ENCODE peak calls at places on chromosomes 13 and 19, in four cellular contexts. D is SHP77; X is stimulated activated CD4-positive, alpha-beta T cell treated with anti-CD3 and anti-CD28 coated beads, Interleukin-4, amount 100 ng/mL, for 24 hours; V is neural crest cell. B is an unnamed sample.

GRCh38 chr13:42272115-42272756 is at the start of gene AKAP11:
- DNase-seq in D (no peak), X (peak; percentile 55), V (peak; percentile 38), B (peak; percentile 23)

GRCh38 chr19:6278740-6279619 is 795 bp downstream of the MLLT1 start:
- DNase-seq in V (no peak), X (no peak), D (no peak), B (no peak)

GRCh38 chr13:41740479-41740878 is 220.4 kb downstream of the VWA8 start:
- DNase-seq in X (no peak), V (no peak), D (no peak), B (no peak)

GRCh38 chr19:13150919-13151604 is 851 bp downstream of the IER2 start:
- DNase-seq in X (peak; percentile 27), V (no peak), D (no peak), B (no peak)

GRCh38 chr13:91468301-91468700 is 69.9 kb downstream of the GPC5 start:
- DNase-seq in V (no peak), X (no peak), D (no peak), B (no peak)

GRCh38 chr19:48975947-48976847 is 11.1 kb downstream of the FTL start:
- DNase-seq in D (peak; percentile 40), V (peak; percentile 41), X (no peak), B (no peak)

GRCh38 chr19:32388393-32388724 is 17.2 kb upstream of the DPY19L3 start:
- DNase-seq in V (no peak), D (no peak), X (no peak), B (no peak)

GRCh38 chr13:35838356-35838755 is 292.8 kb downstream of the DCLK1 start:
- DNase-seq in D (no peak), X (no peak), V (no peak), B (no peak)

GRCh38 chr13:41461527-41462124 is 4.3 kb downstream of the RGCC start:
- DNase-seq in X (no peak), V (no peak), D (no peak), B (no peak)

GRCh38 chr13:65943024-65943423 is 1287.1 kb downstream of the PCDH9 start:
- DNase-seq in D (no peak), X (no peak), V (no peak), B (no peak)

GRCh38 chr19:53908106-53908932 is 759 bp upstream of the CACNG7 start:
- DNase-seq in V (peak; percentile 66), X (peak; percentile 55), D (no peak), B (no peak)

GRCh38 chr13:27313742-27314141 is 43.1 kb downstream of the RASL11A start:
- DNase-seq in X (no peak), D (no peak), V (no peak), B (no peak)

GRCh38 chr13:46751811-46752635 is 44.9 kb downstream of the ESD start:
- DNase-seq in V (no peak), D (no peak), X (peak; percentile 59), B (no peak)

GRCh38 chr13:114235697-114236096 is 1.0 kb downstream of the CDC16 start:
- DNase-seq in D (no peak), V (no peak), X (no peak), B (no peak)

GRCh38 chr19:1568320-1569019 is at the start of gene MEX3D:
- DNase-seq in V (peak; percentile 57), X (peak; percentile 77), D (peak; percentile 34), B (peak; percentile 79)

GRCh38 chr13:112567161-112567862 is 20.6 kb downstream of the TUBGCP3 start:
- DNase-seq in D (no peak), V (no peak), X (no peak), B (no peak)

GRCh38 chr19:39111593-39112199 is 13.9 kb upstream of the PAK4 start:
- DNase-seq in D (no peak), V (no peak), X (no peak), B (no peak)

GRCh38 chr13:47661076-47661475 is 340.0 kb downstream of the SUCLA2 start:
- DNase-seq in V (no peak), D (no peak), X (no peak), B (no peak)

GRCh38 chr13:52615817-52616216 is 26.4 kb upstream of the HNRNPA1L2 start:
- DNase-seq in X (no peak), D (no peak), V (no peak), B (no peak)

GRCh38 chr13:112434032-112434431 is 57.9 kb downstream of the SPACA7 start:
- DNase-seq in V (no peak), D (no peak), X (no peak), B (no peak)

GRCh38 chr13:98279473-98280175 is 102.6 kb upstream of the RNF113B start:
- DNase-seq in X (no peak), V (no peak), D (no peak), B (peak; percentile 48)

GRCh38 chr19:35935911-35936737 is at the start of gene LRFN3:
- DNase-seq in V (peak; percentile 66), X (peak; percentile 64), D (peak; percentile 80), B (peak; percentile 80)

GRCh38 chr13:114107686-114108081 is 24.7 kb downstream of the RASA3 start:
- DNase-seq in X (no peak), D (no peak), V (no peak), B (no peak)

GRCh38 chr19:799076-799881 is 2.0 kb downstream of the PTBP1 start:
- DNase-seq in D (no peak), V (peak; percentile 35), X (no peak), B (no peak)

GRCh38 chr19:27794444-27795042 is 1418.4 kb downstream of the UQCRFS1 start:
- DNase-seq in X (no peak), V (no peak), D (no peak), B (no peak)

GRCh38 chr13:21478881-21479808 is 20.0 kb upstream of the ZDHHC20 start:
- DNase-seq in X (peak; percentile 63), V (peak; percentile 48), D (peak; percentile 40), B (peak; percentile 9)

GRCh38 chr19:47296036-47296435 is 13.6 kb upstream of the C5AR1 start:
- DNase-seq in X (peak; percentile 88), V (peak; percentile 87), D (peak; percentile 88), B (peak; percentile 73)

GRCh38 chr13:75402787-75403186 is 79.2 kb downstream of the TBC1D4 start:
- DNase-seq in V (no peak), X (no peak), D (no peak), B (no peak)

GRCh38 chr19:48190288-48191284 is 20.1 kb downstream of the ZSWIM9 start:
- DNase-seq in D (no peak), V (peak; percentile 44), X (peak; percentile 71), B (no peak)

GRCh38 chr13:33078268-33078667 is 62.0 kb downstream of the KL start:
- DNase-seq in V (no peak), X (no peak), D (no peak), B (no peak)

GRCh38 chr19:16886305-16886880 is 2.4 kb upstream of the F2RL3 start:
- DNase-seq in D (peak; percentile 43), X (no peak), V (no peak), B (no peak)

GRCh38 chr19:30085394-30085793 is 143.4 kb downstream of the URI1 start:
- DNase-seq in D (no peak), V (no peak), X (no peak), B (no peak)

GRCh38 chr19:5228932-5229777 is 111.5 kb downstream of the PTPRS start:
- DNase-seq in X (no peak), V (no peak), D (no peak), B (no peak)

GRCh38 chr19:3868770-3869456 is at the start of gene ZFR2:
- DNase-seq in V (peak; percentile 20), D (no peak), X (peak; percentile 18), B (no peak)

GRCh38 chr13:71149498-71150363 is 717.3 kb downstream of the DACH1 start:
- DNase-seq in X (no peak), V (no peak), D (peak; percentile 19), B (peak; percentile 31)

GRCh38 chr19:10151521-10151920 is 31.8 kb upstream of the EIF3G start:
- DNase-seq in X (no peak), D (no peak), V (no peak), B (no peak)